ENCODE peak calls at places on chromosomes 6 and 20, in seven cellular contexts. B is colonic mucosa, Y is tibial artery, G is fibroblast of lung, D is heart right ventricle, E is PC-3, H is esophagus squamous epithelium. A is an unnamed sample.

GRCh38 chr20:33392016-33392415 is 9.3 kb downstream of the CDK5RAP1 start:
- DNase-seq in B (no peak), E (no peak), Y (no peak), D (no peak), H (no peak), G (peak; percentile 78), A (no peak)

GRCh38 chr6:20954325-20954724 is 420.1 kb downstream of the CDKAL1 start:
- DNase-seq in Y (no peak), E (no peak), H (no peak), B (no peak), G (no peak), D (no peak), A (no peak)

GRCh38 chr6:107490568-107491058 is 696 bp downstream of the SOBP start:
- DNase-seq in D (peak; percentile 15), B (no peak), Y (peak; percentile 23), E (no peak), G (no peak), H (no peak), A (no peak)

GRCh38 chr6:138088307-138088744 is 18.9 kb downstream of the PERP start:
- DNase-seq in H (no peak), Y (peak; percentile 25), B (peak; percentile 45), D (no peak), G (peak; percentile 90), E (peak; percentile 87), A (no peak)

GRCh38 chr20:32052090-32052791 is at the start of gene HCK:
- DNase-seq in B (no peak), H (no peak), Y (peak; percentile 38), D (no peak), G (no peak), E (no peak), A (peak; percentile 70)

GRCh38 chr6:22149501-22150490 is 147.0 kb downstream of the PRL start:
- DNase-seq in B (no peak), G (peak; percentile 66), Y (no peak), E (no peak), H (no peak), D (peak; percentile 24), A (no peak)

GRCh38 chr6:168410554-168411011 is 30.4 kb upstream of the SMOC2 start:
- DNase-seq in H (no peak), E (no peak), B (no peak), Y (no peak), D (no peak), G (no peak), A (peak; percentile 32)

GRCh38 chr6:7545509-7546369 is 4.3 kb downstream of the DSP start:
- DNase-seq in Y (no peak), E (no peak), H (no peak), B (peak; percentile 39), G (peak; percentile 16), D (no peak), A (peak; percentile 46)

GRCh38 chr20:48826883-48827771 is 672 bp downstream of the PREX1 start:
- DNase-seq in H (no peak), Y (no peak), D (no peak), G (peak; percentile 39), E (peak; percentile 24), B (no peak), A (peak; percentile 78)

GRCh38 chr20:48823960-48824497 is 3.8 kb downstream of the PREX1 start:
- DNase-seq in E (peak; percentile 93), B (no peak), G (peak; percentile 83), D (no peak), H (no peak), Y (no peak), A (no peak)

GRCh38 chr20:48825551-48825885 is 2.3 kb downstream of the PREX1 start:
- DNase-seq in H (no peak), B (no peak), D (no peak), E (no peak), G (no peak), Y (no peak), A (no peak)

GRCh38 chr20:48824830-48825550 is 2.8 kb downstream of the PREX1 start:
- DNase-seq in E (no peak), G (no peak), Y (no peak), B (no peak), D (no peak), H (no peak), A (peak; percentile 60)

DNA sequence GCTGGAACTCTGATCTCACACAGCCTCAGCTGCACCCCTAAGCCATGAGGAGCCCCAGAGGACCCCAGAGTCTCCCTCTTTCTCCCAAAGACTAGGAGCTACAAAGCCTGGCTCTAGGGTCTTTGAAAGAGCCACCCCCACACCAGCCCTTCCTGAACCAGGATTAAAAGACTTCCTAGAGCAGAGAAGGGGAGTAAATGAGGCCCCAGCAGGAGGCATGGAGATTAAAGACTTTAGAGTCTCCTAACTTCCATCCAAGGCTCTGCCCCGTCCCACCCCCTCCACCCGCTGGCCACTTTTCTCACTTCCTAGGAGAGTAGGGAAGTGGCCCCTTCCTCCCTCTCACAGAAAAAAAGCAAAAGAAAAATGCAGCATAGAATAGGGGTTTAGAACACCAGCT is 1.7 kb downstream of the PREX1 start:
- DNase-seq in D (no peak), B (no peak), G (no peak), E (no peak), H (no peak), Y (peak; percentile 39), A (peak; percentile 92)
- H3K4me3 ChIP-seq in D (peak overlapping the region; percentile 84), B (peak overlapping the region; percentile 50), G (no peak overlapping the region), E (peak overlapping the region; percentile 71), H (peak overlapping the region; percentile 48), Y (peak overlapping the region; percentile 67), A (peak overlapping the region; percentile 96)

GRCh38 chr20:311603-312002 is 13.7 kb upstream of the SOX12 start:
- DNase-seq in E (no peak), D (no peak), Y (no peak), H (no peak), G (no peak), B (no peak), A (no peak)

GRCh38 chr20:309306-309840 is 12.0 kb downstream of the ZCCHC3 start:
- DNase-seq in H (no peak), B (no peak), E (no peak), D (no peak), Y (no peak), G (no peak), A (no peak)

GRCh38 chr20:308427-309038 is 11.2 kb downstream of the ZCCHC3 start:
- DNase-seq in Y (no peak), E (peak; percentile 52), B (no peak), D (no peak), G (no peak), H (no peak), A (no peak)

GRCh38 chr20:310645-311044 is 13.3 kb downstream of the ZCCHC3 start:
- DNase-seq in E (no peak), D (no peak), Y (no peak), G (no peak), H (no peak), B (no peak), A (no peak)

DNA sequence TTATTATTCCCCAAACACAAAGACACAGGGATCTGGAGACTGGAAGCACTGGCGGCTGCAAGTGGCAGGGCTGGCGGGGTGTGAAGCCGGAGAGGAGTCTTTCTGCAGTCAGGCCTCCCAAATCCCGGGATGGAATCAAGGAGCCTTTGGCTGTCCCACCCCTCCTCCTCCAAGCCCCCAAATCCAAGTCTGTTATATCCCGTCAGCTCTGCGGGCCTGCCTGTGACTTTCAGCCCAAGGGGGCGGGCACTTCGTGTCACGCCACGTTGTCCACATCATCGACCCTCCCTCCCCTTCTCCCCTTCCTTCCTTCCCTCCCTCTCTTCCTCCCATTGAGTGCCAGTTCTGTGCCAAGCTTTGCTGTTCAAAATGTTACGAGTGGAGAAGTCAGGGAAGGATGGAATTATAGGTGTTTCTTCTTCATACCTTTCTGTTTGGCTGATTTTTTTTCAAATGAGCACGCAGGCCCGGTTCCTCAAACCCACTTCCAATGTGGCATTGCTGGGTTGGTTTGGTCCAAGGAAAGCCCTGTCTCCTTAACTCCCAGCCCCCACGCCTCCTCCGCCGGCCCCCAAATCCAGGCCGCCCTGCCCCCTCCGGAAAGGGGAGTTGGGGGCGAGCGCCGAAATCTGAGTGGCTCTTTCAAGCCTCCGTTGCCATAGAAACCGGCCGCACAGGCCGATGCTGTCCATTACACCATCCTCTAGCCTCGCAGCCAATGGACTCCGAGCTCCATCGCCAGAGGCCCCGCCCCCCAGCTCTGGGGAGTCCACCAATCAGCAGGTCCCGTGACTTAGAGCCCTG is 12.7 kb downstream of the ZCCHC3 start:
- DNase-seq in E (no peak), G (peak; percentile 100), B (peak; percentile 91), Y (peak; percentile 100), D (peak; percentile 99), H (peak; percentile 76), A (peak; percentile 100)
- H3K27ac ChIP-seq in E (no peak overlapping the region), G (peak overlapping the region; percentile 97), B (peak overlapping the region; percentile 50), Y (peak overlapping the region; percentile 92), D (peak overlapping the region; percentile 82), H (peak overlapping the region; percentile 88), A (peak overlapping the region; percentile 100)

DNA sequence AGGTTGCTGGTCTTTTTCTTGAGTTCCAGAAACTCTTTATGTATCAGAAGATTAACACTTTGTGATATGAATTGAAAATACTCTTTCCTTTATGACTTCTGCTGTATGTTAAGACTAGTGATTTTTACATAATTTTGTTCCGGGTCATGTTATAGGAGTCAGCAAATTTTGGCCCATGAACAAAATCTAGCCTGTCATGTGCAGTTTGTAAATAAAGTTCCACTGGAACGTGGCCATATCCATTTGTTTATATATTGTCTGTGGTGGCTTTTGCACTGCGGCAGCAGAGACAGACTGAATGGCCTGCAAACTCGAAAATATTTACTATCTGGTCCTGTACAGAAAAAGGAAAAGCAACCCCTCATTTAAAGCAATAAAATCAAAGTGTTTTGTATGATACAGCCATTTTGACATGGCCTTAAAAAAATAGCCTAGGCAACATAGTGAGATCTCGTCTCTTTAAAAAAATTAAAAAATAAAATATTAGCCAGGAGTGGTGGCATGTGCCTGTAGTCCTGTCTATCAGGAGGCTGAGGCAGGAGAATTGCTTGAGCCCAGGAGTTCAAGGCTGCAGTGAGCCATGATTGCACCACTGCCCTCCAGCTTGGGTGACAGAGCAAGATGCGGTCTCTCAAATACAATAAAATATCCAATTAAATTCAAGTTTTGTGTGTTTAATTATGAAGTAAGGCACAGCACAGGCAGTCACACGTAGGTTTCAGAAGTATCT is 36.9 kb downstream of the SNX9 start:
- DNase-seq in H (no peak), B (no peak), Y (no peak), E (peak; percentile 4), G (no peak), D (no peak), A (no peak)
- H3K4me3 ChIP-seq in H (no peak overlapping the region), B (no peak overlapping the region), Y (no peak overlapping the region), E (no peak overlapping the region), G (no peak overlapping the region), D (no peak overlapping the region), A (no peak overlapping the region)

GRCh38 chr20:6095409-6095808 is 27.4 kb downstream of the FERMT1 start:
- DNase-seq in E (no peak), B (no peak), H (no peak), G (no peak), D (no peak), Y (no peak), A (no peak)
- H3K27ac ChIP-seq in E (no peak overlapping the region), B (peak overlapping the region; percentile 88), H (no peak overlapping the region), G (no peak overlapping the region), D (no peak overlapping the region), Y (no peak overlapping the region), A (no peak overlapping the region)

DNA sequence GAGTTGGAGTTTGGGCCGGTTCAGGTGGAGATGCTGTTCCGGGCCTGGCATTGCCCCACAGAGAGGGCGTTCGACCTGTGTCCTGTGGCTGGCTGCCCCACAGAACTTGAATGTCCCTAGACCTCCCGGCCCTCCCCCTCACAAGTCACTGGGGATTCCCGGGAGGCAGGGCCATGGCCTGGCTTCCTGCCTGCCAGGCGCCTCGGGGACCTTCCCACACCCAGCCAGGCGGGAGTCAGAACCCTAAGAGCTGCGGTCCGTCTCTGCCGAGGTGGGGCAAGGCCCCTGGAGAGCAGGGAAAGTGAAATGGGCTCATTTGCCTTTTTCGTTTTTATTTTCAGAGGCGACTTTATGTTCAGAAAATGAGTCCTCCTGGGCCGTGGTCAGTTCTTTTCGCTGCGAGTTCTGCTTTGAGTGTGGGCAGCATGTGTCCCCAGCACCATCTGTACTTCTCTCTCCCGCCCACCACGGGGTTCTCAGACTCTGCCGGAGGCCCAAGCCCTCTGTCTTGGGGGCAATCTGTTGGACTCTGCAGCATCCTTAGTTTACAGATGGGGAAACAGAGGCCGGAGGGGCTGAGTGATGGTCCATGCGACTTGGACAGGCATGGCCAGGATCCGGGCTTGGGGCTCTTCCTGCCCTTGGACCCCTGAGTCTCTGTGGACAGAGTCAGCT is 8.5 kb downstream of the RBM38 start:
- DNase-seq in D (peak; percentile 51), E (no peak), G (peak; percentile 20), B (no peak), H (no peak), Y (no peak), A (no peak)
- H3K4me3 ChIP-seq in D (no peak overlapping the region), E (no peak overlapping the region), G (no peak overlapping the region), B (no peak overlapping the region), H (no peak overlapping the region), Y (no peak overlapping the region), A (no peak overlapping the region)